ENCODE peak calls at places on chromosome 17, in four cellular contexts. One of them, this sample, is unnamed.

GRCh38 chr17:72455562-72455961 is 334.7 kb downstream of the SOX9 start:
- DNase-seq in tibial nerve: no peak
- DNase-seq in tibial artery: no peak
- DNase-seq in bronchial epithelial cell: no peak
- DNase-seq in this sample: no peak

GRCh38 chr17:18235743-18236256 is 10.4 kb downstream of the LLGL1 start:
- DNase-seq in tibial nerve: no peak
- DNase-seq in tibial artery: no peak
- DNase-seq in bronchial epithelial cell: peak
- DNase-seq in this sample: no peak

GRCh38 chr17:56096026-56096807 is 57.1 kb upstream of the ANKFN1 start:
- DNase-seq in tibial nerve: no peak
- DNase-seq in tibial artery: no peak
- DNase-seq in bronchial epithelial cell: no peak
- DNase-seq in this sample: no peak

GRCh38 chr17:31733326-31733725 is 125.7 kb downstream of the COPRS start:
- DNase-seq in tibial nerve: no peak
- DNase-seq in tibial artery: no peak
- DNase-seq in bronchial epithelial cell: no peak
- DNase-seq in this sample: no peak

GRCh38 chr17:77772461-77772897 is 186.0 kb upstream of the TNRC6C start:
- DNase-seq in tibial nerve: peak
- DNase-seq in tibial artery: peak
- DNase-seq in bronchial epithelial cell: no peak
- DNase-seq in this sample: no peak

GRCh38 chr17:31318298-31319190 is 2.9 kb downstream of the EVI2A start:
- DNase-seq in tibial nerve: peak
- DNase-seq in tibial artery: peak
- DNase-seq in bronchial epithelial cell: peak
- DNase-seq in this sample: peak

GRCh38 chr17:47720754-47721533 is 12.1 kb upstream of the TBX21 start:
- DNase-seq in tibial nerve: no peak
- DNase-seq in tibial artery: no peak
- DNase-seq in bronchial epithelial cell: peak
- DNase-seq in this sample: no peak

GRCh38 chr17:73510981-73511442 is 133.2 kb downstream of the SDK2 start:
- DNase-seq in tibial nerve: no peak
- DNase-seq in tibial artery: no peak
- DNase-seq in bronchial epithelial cell: peak
- DNase-seq in this sample: no peak

GRCh38 chr17:68567035-68567434 is 34.1 kb downstream of the FAM20A start:
- DNase-seq in tibial nerve: no peak
- DNase-seq in tibial artery: no peak
- DNase-seq in bronchial epithelial cell: no peak
- DNase-seq in this sample: no peak

GRCh38 chr17:50352072-50352692 is 6.3 kb downstream of the XYLT2 start:
- DNase-seq in tibial nerve: no peak
- DNase-seq in tibial artery: no peak
- DNase-seq in bronchial epithelial cell: no peak
- DNase-seq in this sample: no peak

GRCh38 chr17:72392056-72393010 is 271.5 kb downstream of the SOX9 start:
- DNase-seq in tibial nerve: no peak
- DNase-seq in tibial artery: no peak
- DNase-seq in bronchial epithelial cell: no peak
- DNase-seq in this sample: no peak

GRCh38 chr17:3917391-3917931 is 1.2 kb upstream of the P2RX1 start:
- DNase-seq in tibial nerve: no peak
- DNase-seq in tibial artery: no peak
- DNase-seq in bronchial epithelial cell: no peak
- DNase-seq in this sample: no peak

GRCh38 chr17:62724398-62725146 is 83.5 kb downstream of the MARCHF10 start:
- DNase-seq in tibial nerve: no peak
- DNase-seq in tibial artery: no peak
- DNase-seq in bronchial epithelial cell: peak
- DNase-seq in this sample: no peak

GRCh38 chr17:64411999-64412771 is 21.5 kb upstream of the PECAM1 start:
- DNase-seq in tibial nerve: no peak
- DNase-seq in tibial artery: peak
- DNase-seq in bronchial epithelial cell: no peak
- DNase-seq in this sample: no peak

GRCh38 chr17:43467981-43468541 is 15.7 kb upstream of the DHX8 start:
- DNase-seq in tibial nerve: no peak
- DNase-seq in tibial artery: peak
- DNase-seq in bronchial epithelial cell: peak
- DNase-seq in this sample: no peak

GRCh38 chr17:74374786-74375185 is 7.5 kb downstream of the GPR142 start:
- DNase-seq in tibial nerve: no peak
- DNase-seq in tibial artery: no peak
- DNase-seq in bronchial epithelial cell: no peak
- DNase-seq in this sample: no peak

GRCh38 chr17:16935786-16936185 is 36.1 kb downstream of the TNFRSF13B start:
- DNase-seq in tibial nerve: no peak
- DNase-seq in tibial artery: peak
- DNase-seq in bronchial epithelial cell: no peak
- DNase-seq in this sample: no peak

GRCh38 chr17:12642034-12642433 is 23.7 kb upstream of the MYOCD start:
- DNase-seq in tibial nerve: no peak
- DNase-seq in tibial artery: no peak
- DNase-seq in bronchial epithelial cell: no peak
- DNase-seq in this sample: no peak

GRCh38 chr17:57916925-57917858 is 38.0 kb downstream of the CUEDC1 start:
- DNase-seq in tibial nerve: no peak
- DNase-seq in tibial artery: no peak
- DNase-seq in bronchial epithelial cell: no peak
- DNase-seq in this sample: no peak

GRCh38 chr17:68539536-68540469 is 27.6 kb downstream of the PRKAR1A start:
- DNase-seq in tibial nerve: no peak
- DNase-seq in tibial artery: no peak
- DNase-seq in bronchial epithelial cell: peak
- DNase-seq in this sample: no peak

GRCh38 chr17:33778505-33779398 is 476.3 kb upstream of the CCL2 start:
- DNase-seq in tibial nerve: peak
- DNase-seq in tibial artery: peak
- DNase-seq in bronchial epithelial cell: peak
- DNase-seq in this sample: no peak

GRCh38 chr17:31525801-31526549 is 134.5 kb downstream of the RAB11FIP4 start:
- DNase-seq in tibial nerve: no peak
- DNase-seq in tibial artery: no peak
- DNase-seq in bronchial epithelial cell: no peak
- DNase-seq in this sample: no peak

GRCh38 chr17:42135664-42136653 is 13.4 kb downstream of the HSPB9 start:
- DNase-seq in tibial nerve: no peak
- DNase-seq in tibial artery: peak
- DNase-seq in bronchial epithelial cell: peak
- DNase-seq in this sample: no peak

GRCh38 chr17:52158450-52159042 is at the start of gene CA10:
- DNase-seq in tibial nerve: no peak
- DNase-seq in tibial artery: no peak
- DNase-seq in bronchial epithelial cell: no peak
- DNase-seq in this sample: no peak

GRCh38 chr17:75260679-75261335 is 599 bp downstream of the GGA3 start:
- DNase-seq in tibial nerve: no peak
- DNase-seq in tibial artery: no peak
- DNase-seq in bronchial epithelial cell: peak
- DNase-seq in this sample: no peak

GRCh38 chr17:49730078-49730786 is 22.5 kb upstream of the SLC35B1 start:
- DNase-seq in tibial nerve: peak
- DNase-seq in tibial artery: peak
- DNase-seq in bronchial epithelial cell: no peak
- DNase-seq in this sample: peak

GRCh38 chr17:15377608-15378007 is 36.2 kb upstream of the TEKT3 start:
- DNase-seq in tibial nerve: no peak
- DNase-seq in tibial artery: no peak
- DNase-seq in bronchial epithelial cell: no peak
- DNase-seq in this sample: no peak

GRCh38 chr17:40542562-40543411 is 22.5 kb downstream of the CCR7 start:
- DNase-seq in tibial nerve: peak
- DNase-seq in tibial artery: peak
- DNase-seq in bronchial epithelial cell: peak
- DNase-seq in this sample: no peak

GRCh38 chr17:81890447-81891302 is 711 bp downstream of the ALYREF start:
- DNase-seq in tibial nerve: no peak
- DNase-seq in tibial artery: no peak
- DNase-seq in bronchial epithelial cell: no peak
- DNase-seq in this sample: no peak

GRCh38 chr17:58679263-58680037 is 12.4 kb downstream of the TEX14 start:
- DNase-seq in tibial nerve: no peak
- DNase-seq in tibial artery: no peak
- DNase-seq in bronchial epithelial cell: peak
- DNase-seq in this sample: no peak

GRCh38 chr17:37259030-37259735 is 116.6 kb upstream of the C17orf78 start:
- DNase-seq in tibial nerve: no peak
- DNase-seq in tibial artery: no peak
- DNase-seq in bronchial epithelial cell: peak
- DNase-seq in this sample: no peak

GRCh38 chr17:27323538-27324212 is 29.8 kb downstream of the WSB1 start:
- DNase-seq in tibial nerve: peak
- DNase-seq in tibial artery: peak
- DNase-seq in bronchial epithelial cell: peak
- DNase-seq in this sample: peak

GRCh38 chr17:50793007-50793406 is 25.7 kb upstream of the ANKRD40CL start:
- DNase-seq in tibial nerve: no peak
- DNase-seq in tibial artery: no peak
- DNase-seq in bronchial epithelial cell: no peak
- DNase-seq in this sample: no peak

GRCh38 chr17:57021226-57021940 is 43.5 kb downstream of the SCPEP1 start:
- DNase-seq in tibial nerve: no peak
- DNase-seq in tibial artery: peak
- DNase-seq in bronchial epithelial cell: peak
- DNase-seq in this sample: peak

GRCh38 chr17:72250206-72250605 is 129.4 kb downstream of the SOX9 start:
- DNase-seq in tibial nerve: no peak
- DNase-seq in tibial artery: no peak
- DNase-seq in bronchial epithelial cell: no peak
- DNase-seq in this sample: no peak

GRCh38 chr17:68399638-68400403 is 57.5 kb downstream of the WIPI1 start:
- DNase-seq in tibial nerve: no peak
- DNase-seq in tibial artery: no peak
- DNase-seq in bronchial epithelial cell: no peak
- DNase-seq in this sample: no peak

GRCh38 chr17:5785867-5786509 is 201.7 kb upstream of the NLRP1 start:
- DNase-seq in tibial nerve: no peak
- DNase-seq in tibial artery: no peak
- DNase-seq in bronchial epithelial cell: peak
- DNase-seq in this sample: no peak

GRCh38 chr17:41654134-41654907 is 29.9 kb upstream of the KRT17 start:
- DNase-seq in tibial nerve: no peak
- DNase-seq in tibial artery: no peak
- DNase-seq in bronchial epithelial cell: peak
- DNase-seq in this sample: no peak

GRCh38 chr17:76539631-76540271 is at the start of gene PRCD:
- DNase-seq in tibial nerve: no peak
- DNase-seq in tibial artery: peak
- DNase-seq in bronchial epithelial cell: no peak
- DNase-seq in this sample: no peak
- TF ChIP-seq CTCF in tibial nerve: no peak
- TF ChIP-seq CTCF in tibial artery: no peak
- TF ChIP-seq CTCF in bronchial epithelial cell: peak
- TF ChIP-seq CTCF in this sample: no peak

DNA sequence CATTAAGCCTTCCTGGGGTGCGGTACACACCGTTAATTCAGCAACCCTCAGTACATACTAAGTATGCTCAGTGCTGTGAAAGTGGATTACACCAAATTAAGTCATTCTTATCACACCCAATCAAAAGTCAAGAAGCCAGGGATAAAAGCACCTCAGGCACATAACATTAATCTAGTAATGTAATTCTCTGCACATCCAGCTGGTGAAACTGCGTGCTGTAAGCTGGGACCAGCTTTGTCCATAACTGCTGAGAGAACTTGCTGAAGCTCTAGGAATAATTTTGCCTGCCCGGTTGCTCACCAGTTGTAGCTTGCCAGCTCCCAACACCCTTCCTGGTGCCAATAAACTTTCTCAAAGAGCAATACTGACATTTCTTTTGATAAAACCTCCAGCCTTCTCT is 44.9 kb downstream of the SLC47A1 start:
- DNase-seq in tibial nerve: no peak
- DNase-seq in tibial artery: no peak
- DNase-seq in bronchial epithelial cell: peak
- DNase-seq in this sample: no peak
- TF ChIP-seq CTCF in tibial nerve: no peak
- TF ChIP-seq CTCF in tibial artery: no peak
- TF ChIP-seq CTCF in bronchial epithelial cell: no peak
- TF ChIP-seq CTCF in this sample: peak

GRCh38 chr17:10352866-10353265 is 19.9 kb downstream of the MYH13 start:
- DNase-seq in tibial nerve: no peak
- DNase-seq in tibial artery: no peak
- DNase-seq in bronchial epithelial cell: no peak
- DNase-seq in this sample: no peak

GRCh38 chr17:10349403-10349802 is 23.4 kb downstream of the MYH13 start:
- DNase-seq in tibial nerve: no peak
- DNase-seq in tibial artery: no peak
- DNase-seq in bronchial epithelial cell: no peak
- DNase-seq in this sample: no peak
- TF ChIP-seq CTCF in tibial nerve: no peak
- TF ChIP-seq CTCF in tibial artery: no peak
- TF ChIP-seq CTCF in bronchial epithelial cell: no peak
- TF ChIP-seq CTCF in this sample: no peak

DNA sequence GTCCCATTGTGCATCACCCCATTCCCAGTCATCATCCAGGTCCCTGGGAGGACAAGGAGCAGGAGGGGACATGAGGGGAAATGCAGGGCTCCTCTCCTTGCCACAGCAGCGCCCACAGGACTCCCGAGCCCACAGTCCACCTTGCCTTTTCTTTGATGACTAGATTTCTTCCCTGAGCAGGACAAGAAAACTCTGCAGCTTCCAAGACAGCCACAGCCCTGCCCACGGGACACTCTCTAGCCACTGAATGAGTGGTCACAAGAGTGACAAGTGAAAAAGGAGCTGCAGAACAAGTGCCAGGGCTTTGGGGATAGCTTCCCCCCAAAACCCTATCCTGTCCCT is 4.7 kb downstream of the NEURL4 start:
- DNase-seq in tibial nerve: no peak
- DNase-seq in tibial artery: no peak
- DNase-seq in bronchial epithelial cell: no peak
- DNase-seq in this sample: no peak
- TF ChIP-seq CTCF in tibial nerve: no peak
- TF ChIP-seq CTCF in tibial artery: no peak
- TF ChIP-seq CTCF in bronchial epithelial cell: no peak
- TF ChIP-seq CTCF in this sample: no peak